ENCODE peak calls at places on chromosomes 12 and 14, in ten cellular contexts. O is IMR-90; P is right atrium auricular region; E is SJSA1; A is CD4-positive, alpha-beta memory T cell; R is A549; J is H9; Y is body of pancreas; S is aorta; G is CD4-positive, CD25-positive, alpha-beta regulatory T cell. I is an unnamed sample. For H3K4me1 and H3K9me3, the result is how much of the 10 kb centered on the place peaks cover.

GRCh38 chr14:99755629-99756603 is 37.3 kb upstream of the EML1 start:
- DNase-seq in O (peak), P (peak), E (peak), A (no peak), R (peak), J (no peak), Y (peak), S (peak), G (no peak), I (peak)

GRCh38 chr14:20440882-20441281 is 4.9 kb upstream of the KLHL33 start:
- DNase-seq in O (peak), P (no peak), E (no peak), A (peak), R (no peak), J (no peak), Y (no peak), S (no peak), G (peak), I (no peak)

GRCh38 chr14:102893452-102893851 is 29.0 kb upstream of the AMN start:
- DNase-seq in O (peak), P (no peak), E (peak), A (no peak), R (no peak), J (no peak), Y (no peak), S (peak), G (no peak), I (peak)

GRCh38 chr14:54737132-54737711 is 165.4 kb downstream of the GCH1 start:
- DNase-seq in O (peak), P (no peak), E (no peak), A (no peak), R (no peak), J (no peak), Y (no peak), S (no peak), G (peak), I (no peak)

GRCh38 chr12:49825360-49825970 is 2.7 kb downstream of the NCKAP5L start:
- DNase-seq in O (peak), P (peak), E (peak), A (no peak), R (no peak), J (no peak), Y (no peak), S (no peak), G (no peak), I (no peak)

GRCh38 chr14:51544426-51544825 is 107.3 kb upstream of the FRMD6 start:
- DNase-seq in O (peak), P (no peak), E (no peak), A (no peak), R (no peak), J (no peak), Y (no peak), S (no peak), G (no peak), I (no peak)

GRCh38 chr12:53399896-53400295 is 19.9 kb downstream of the SP1 start:
- DNase-seq in O (no peak), P (no peak), E (no peak), A (no peak), R (no peak), J (no peak), Y (peak), S (no peak), G (no peak), I (peak)

GRCh38 chr12:125149160-125150108 is 84.2 kb downstream of the AACS start:
- DNase-seq in O (no peak), P (no peak), E (no peak), A (no peak), R (no peak), J (no peak), Y (no peak), S (no peak), G (no peak), I (no peak)

GRCh38 chr12:128509170-128509569 is 242.2 kb downstream of the TMEM132C start:
- DNase-seq in O (no peak), P (no peak), E (no peak), A (no peak), R (no peak), J (no peak), Y (no peak), S (no peak), G (no peak), I (no peak)

GRCh38 chr14:36580856-36581831 is 1.3 kb downstream of the NKX2-8 start:
- DNase-seq in O (peak), P (no peak), E (no peak), A (no peak), R (peak), J (peak), Y (no peak), S (peak), G (peak), I (no peak)

GRCh38 chr12:101793401-101793800 is 37.4 kb downstream of the GNPTAB start:
- DNase-seq in O (peak), P (no peak), E (no peak), A (no peak), R (no peak), J (no peak), Y (no peak), S (no peak), G (peak), I (no peak)

GRCh38 chr14:63512861-63513260 is 30.3 kb downstream of the PPP2R5E start:
- DNase-seq in O (peak), P (no peak), E (no peak), A (no peak), R (no peak), J (no peak), Y (no peak), S (no peak), G (no peak), I (no peak)

GRCh38 chr12:12181516-12181915 is 85.3 kb downstream of the LRP6 start:
- DNase-seq in O (peak), P (no peak), E (no peak), A (no peak), R (no peak), J (no peak), Y (no peak), S (no peak), G (no peak), I (no peak)

GRCh38 chr12:50799908-50800307 is 36.0 kb downstream of the ATF1 start:
- DNase-seq in O (no peak), P (no peak), E (no peak), A (no peak), R (peak), J (no peak), Y (no peak), S (no peak), G (peak), I (no peak)

GRCh38 chr14:49594347-49595089 is 4.2 kb upstream of the LRR1 start:
- DNase-seq in O (peak), P (no peak), E (no peak), A (no peak), R (peak), J (no peak), Y (no peak), S (no peak), G (peak), I (no peak)

GRCh38 chr12:14936224-14936861 is 2.0 kb downstream of the ERP27 start:
- DNase-seq in O (no peak), P (no peak), E (no peak), A (no peak), R (peak), J (peak), Y (peak), S (no peak), G (peak), I (no peak)

GRCh38 chr12:69514111-69514510 is 43.9 kb downstream of the FRS2 start:
- DNase-seq in O (no peak), P (no peak), E (no peak), A (no peak), R (no peak), J (no peak), Y (no peak), S (no peak), G (no peak), I (no peak)

GRCh38 chr12:132284071-132284492 is 45.3 kb downstream of the GALNT9 start:
- DNase-seq in O (peak), P (no peak), E (no peak), A (no peak), R (peak), J (no peak), Y (no peak), S (no peak), G (no peak), I (no peak)

GRCh38 chr14:37497422-37497821 is 97.6 kb downstream of the FOXA1 start:
- DNase-seq in O (no peak), P (no peak), E (no peak), A (no peak), R (no peak), J (no peak), Y (no peak), S (no peak), G (no peak), I (no peak)

GRCh38 chr14:81332725-81333124 is 67.4 kb downstream of the STON2 start:
- DNase-seq in O (no peak), P (no peak), E (no peak), A (no peak), R (no peak), J (no peak), Y (no peak), S (no peak), G (no peak), I (no peak)

GRCh38 chr12:102093319-102093718 is 26.6 kb downstream of the NUP37 start:
- DNase-seq in O (peak), P (no peak), E (no peak), A (no peak), R (no peak), J (no peak), Y (no peak), S (no peak), G (no peak), I (no peak)

GRCh38 chr14:79608426-79608825 is 602.9 kb downstream of the DIO2 start:
- DNase-seq in O (no peak), P (no peak), E (no peak), A (no peak), R (no peak), J (no peak), Y (no peak), S (no peak), G (no peak), I (no peak)

GRCh38 chr14:59882957-59883356 is 12.4 kb upstream of the RTN1 start:
- DNase-seq in O (no peak), P (no peak), E (no peak), A (no peak), R (no peak), J (no peak), Y (no peak), S (no peak), G (no peak), I (no peak)

GRCh38 chr14:65281991-65282908 is 130.3 kb upstream of the FUT8 start:
- DNase-seq in O (peak), P (no peak), E (peak), A (peak), R (no peak), J (peak), Y (no peak), S (no peak), G (peak), I (no peak)

GRCh38 chr14:69324341-69324931 is 64.5 kb downstream of the GALNT16 start:
- DNase-seq in O (no peak), P (no peak), E (no peak), A (no peak), R (no peak), J (no peak), Y (peak), S (peak), G (no peak), I (no peak)

GRCh38 chr14:23939607-23940326 is 13.8 kb upstream of the DHRS4 start:
- DNase-seq in O (no peak), P (no peak), E (no peak), A (no peak), R (no peak), J (no peak), Y (no peak), S (no peak), G (no peak), I (no peak)

GRCh38 chr14:60166144-60166543 is 946 bp upstream of the DHRS7 start:
- DNase-seq in O (no peak), P (no peak), E (no peak), A (peak), R (no peak), J (no peak), Y (no peak), S (no peak), G (no peak), I (peak)

GRCh38 chr14:64799555-64799954 is 80.2 kb downstream of the SPTB start:
- DNase-seq in O (no peak), P (no peak), E (no peak), A (no peak), R (no peak), J (no peak), Y (no peak), S (no peak), G (no peak), I (no peak)

GRCh38 chr14:77376380-77376770 is 519 bp downstream of the TMED8 start:
- DNase-seq in O (no peak), P (peak), E (peak), A (no peak), R (peak), J (peak), Y (peak), S (peak), G (peak), I (no peak)

GRCh38 chr12:3236345-3237153 is 159.4 kb downstream of the TSPAN9 start:
- DNase-seq in O (peak), P (no peak), E (peak), A (no peak), R (peak), J (peak), Y (no peak), S (no peak), G (peak), I (peak)

GRCh38 chr12:103310871-103311270 is 184.9 kb downstream of the C12orf42 start:
- DNase-seq in O (no peak), P (no peak), E (no peak), A (no peak), R (no peak), J (no peak), Y (no peak), S (no peak), G (no peak), I (no peak)

GRCh38 chr12:51188359-51189051 is 15.6 kb upstream of the TFCP2 start:
- DNase-seq in O (no peak), P (no peak), E (no peak), A (no peak), R (no peak), J (no peak), Y (no peak), S (no peak), G (no peak), I (peak)

GRCh38 chr12:112738531-112738930 is 53.0 kb upstream of the RPH3A start:
- DNase-seq in O (no peak), P (no peak), E (no peak), A (no peak), R (no peak), J (no peak), Y (no peak), S (no peak), G (no peak), I (no peak)

GRCh38 chr12:121465921-121466799 is 66.2 kb downstream of the RNF34 start:
- DNase-seq in O (no peak), P (no peak), E (no peak), A (peak), R (peak), J (no peak), Y (peak), S (no peak), G (peak), I (no peak)

GRCh38 chr12:19450362-19450761 is 11.1 kb downstream of the AEBP2 start:
- DNase-seq in O (no peak), P (no peak), E (no peak), A (no peak), R (no peak), J (no peak), Y (no peak), S (no peak), G (no peak), I (no peak)
- H3K27ac ChIP-seq in O (no peak), P (peak), E (no peak), A (no peak), R (no peak), J (no peak), Y (no peak), S (no peak), G (no peak), I (no peak)

GRCh38 chr12:104578453-104578852 is 121.7 kb downstream of the CHST11 start:
- DNase-seq in O (peak), P (no peak), E (peak), A (no peak), R (peak), J (no peak), Y (no peak), S (no peak), G (no peak), I (no peak)
- H3K4me1 ChIP-seq in O (under half), P (under half), E (under half), A (half or more), R (half or more), J (under half), Y (under half), S (under half), G (half or more), I (under half)

DNA sequence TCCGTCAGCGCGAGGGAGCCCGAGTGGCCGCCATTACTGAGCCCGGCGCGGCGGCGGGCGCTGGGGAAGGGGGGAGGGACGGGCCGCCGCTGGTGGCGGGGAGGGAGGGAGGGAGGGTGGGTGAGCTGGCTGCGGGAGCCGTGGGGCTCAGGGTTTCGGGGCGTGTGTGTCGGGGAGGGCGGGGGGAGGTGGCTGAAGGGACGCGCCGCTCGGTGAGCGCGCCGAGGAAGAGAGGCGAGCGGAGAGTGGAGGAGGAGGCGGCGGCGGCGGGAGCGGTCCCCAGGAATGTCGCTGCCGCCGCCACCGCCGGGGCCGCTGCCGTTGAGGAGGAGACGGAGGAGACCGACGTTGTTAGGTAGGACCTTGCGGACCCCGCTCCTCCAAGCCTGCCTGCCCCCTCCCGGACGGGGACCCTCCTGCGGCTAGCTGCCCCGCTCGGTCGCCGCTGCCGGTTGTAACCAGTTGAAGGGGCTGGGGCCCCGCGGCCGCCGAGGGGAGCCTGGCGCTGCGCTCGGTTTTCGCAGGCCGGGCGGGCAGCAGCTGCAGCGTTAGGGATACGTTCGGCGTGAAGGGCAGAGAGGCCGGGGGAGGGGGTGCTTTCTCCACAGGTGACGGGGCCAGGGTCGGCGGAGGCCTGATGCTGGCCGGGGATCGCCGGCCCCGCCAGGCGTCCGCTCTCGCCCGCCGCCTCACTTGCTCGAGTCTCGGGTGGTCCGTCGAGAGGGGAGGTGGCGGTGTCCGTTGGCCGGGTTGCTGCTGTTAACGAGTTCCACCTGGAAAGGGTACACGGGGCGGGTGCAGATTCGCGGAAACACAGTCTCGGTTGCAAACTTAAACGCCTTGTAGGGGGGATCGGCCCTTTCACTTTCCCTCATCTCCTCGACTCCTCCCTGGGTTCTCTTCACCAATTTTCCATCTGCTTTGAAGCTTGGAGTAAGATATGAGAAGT is at the start of gene ARHGAP5:
- DNase-seq in O (peak), P (peak), E (peak), A (no peak), R (peak), J (peak), Y (no peak), S (no peak), G (peak), I (peak)
- H3K9me3 ChIP-seq in O (under half), P (under half), E (under half), A (under half), R (under half), J (under half), Y (under half), S (under half), G (under half), I (under half)

GRCh38 chr12:131222271-131223139 is 268.8 kb downstream of the ADGRD1 start:
- DNase-seq in O (no peak), P (no peak), E (no peak), A (no peak), R (no peak), J (peak), Y (no peak), S (peak), G (no peak), I (no peak)

GRCh38 chr12:131223171-131223761 is 269.6 kb downstream of the ADGRD1 start:
- DNase-seq in O (no peak), P (no peak), E (no peak), A (no peak), R (no peak), J (peak), Y (no peak), S (peak), G (no peak), I (no peak)

GRCh38 chr12:131226345-131227265 is 272.9 kb downstream of the ADGRD1 start:
- DNase-seq in O (no peak), P (no peak), E (no peak), A (no peak), R (no peak), J (peak), Y (no peak), S (peak), G (no peak), I (no peak)

GRCh38 chr12:131221946-131222249 is 268.2 kb downstream of the ADGRD1 start:
- DNase-seq in O (no peak), P (no peak), E (no peak), A (no peak), R (no peak), J (no peak), Y (no peak), S (no peak), G (no peak), I (no peak)

GRCh38 chr12:131223791-131224567 is 270.3 kb downstream of the ADGRD1 start:
- DNase-seq in O (no peak), P (no peak), E (no peak), A (no peak), R (peak), J (peak), Y (no peak), S (peak), G (no peak), I (no peak)
- H3K27ac ChIP-seq in O (no peak), P (no peak), E (no peak), A (no peak), R (peak), J (no peak), Y (no peak), S (no peak), G (no peak), I (no peak)

GRCh38 chr14:104383088-104383805 is 196.3 kb upstream of the C14orf180 start:
- DNase-seq in O (no peak), P (no peak), E (no peak), A (no peak), R (no peak), J (no peak), Y (no peak), S (peak), G (no peak), I (no peak)
- H3K4me1 ChIP-seq in O (under half), P (under half), E (under half), A (under half), R (under half), J (under half), Y (under half), S (under half), G (under half), I (under half)

DNA sequence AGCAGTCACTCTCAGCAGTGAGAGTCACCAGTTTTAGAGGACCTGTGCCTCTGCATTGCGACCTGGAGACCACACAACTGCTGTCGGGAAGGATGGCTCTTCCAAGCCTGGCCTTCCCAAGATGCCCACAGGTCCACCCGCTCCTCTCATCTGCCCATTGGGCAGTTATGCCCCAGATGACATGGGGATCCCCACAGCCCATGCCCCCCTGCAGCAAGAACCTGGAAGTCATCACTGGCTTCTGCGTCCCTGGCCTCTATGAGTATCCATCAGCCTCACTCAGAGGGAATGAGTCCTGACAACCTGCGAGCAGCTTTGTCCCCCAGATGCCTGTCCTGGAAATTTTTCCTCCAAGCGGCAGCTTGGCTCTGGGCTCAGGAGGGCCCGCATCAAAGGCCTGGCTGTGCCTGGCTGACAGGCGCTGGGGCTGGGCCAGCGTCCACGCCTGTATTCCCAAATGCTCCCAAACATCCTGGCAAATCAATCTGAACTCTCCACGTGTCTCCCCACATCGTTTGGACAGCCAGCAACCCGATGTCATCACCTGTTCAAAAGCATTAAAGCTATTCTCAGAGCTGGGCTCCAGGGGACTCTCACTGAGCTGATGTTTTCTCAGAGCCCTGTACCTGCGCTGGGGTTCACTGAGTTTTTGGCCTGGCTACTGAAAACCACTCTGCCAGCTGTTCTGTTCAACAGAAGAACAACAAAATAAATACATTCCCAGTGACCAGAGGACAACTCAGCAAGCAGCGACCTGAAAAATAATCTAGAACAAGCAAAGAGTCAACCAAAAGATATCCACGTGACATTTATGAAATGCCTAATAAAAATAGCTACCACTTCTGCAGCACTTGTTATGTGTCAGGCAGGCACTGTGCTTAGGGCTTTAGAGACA is 57.8 kb downstream of the CLMN start:
- DNase-seq in O (no peak), P (no peak), E (no peak), A (no peak), R (no peak), J (no peak), Y (peak), S (no peak), G (no peak), I (peak)
- H3K9me3 ChIP-seq in O (under half), P (under half), E (under half), A (under half), R (under half), J (under half), Y (under half), S (under half), G (under half), I (under half)

I was measured in gastrocnemius medialis.